ENCODE peak calls at places on chromosomes 12 and 14, in five cellular contexts. G, N, F, U and O are unnamed samples.

GRCh38 chr12:120388711-120389431 is 19.9 kb upstream of the MSI1 start:
- DNase-seq in F (no peak), N (peak; percentile 75), U (no peak), G (peak; percentile 67), O (no peak)

GRCh38 chr12:102171951-102172350 is 25.7 kb downstream of the PMCH start:
- DNase-seq in U (no peak), N (no peak), F (no peak), G (no peak), O (no peak)

GRCh38 chr14:68792830-68793733 is at the start of gene ZFP36L1:
- DNase-seq in U (peak; percentile 87), G (peak; percentile 98), N (no peak), F (peak; percentile 95), O (peak; percentile 89)

GRCh38 chr12:6961695-6962284 is 8.7 kb downstream of the PHB2 start:
- DNase-seq in N (peak; percentile 99), F (peak; percentile 79), G (peak; percentile 97), U (peak; percentile 39), O (peak; percentile 69)

GRCh38 chr12:53173085-53173715 is 7.3 kb upstream of the ZNF740 start:
- DNase-seq in F (no peak), G (peak; percentile 90), N (no peak), U (no peak), O (no peak)

GRCh38 chr14:53613404-53614253 is 343.0 kb downstream of the BMP4 start:
- DNase-seq in G (no peak), N (peak; percentile 4), U (peak; percentile 30), F (peak; percentile 83), O (no peak)

GRCh38 chr12:6550294-6551062 is 5.4 kb downstream of the IFFO1 start:
- DNase-seq in U (no peak), N (no peak), G (no peak), F (no peak), O (no peak)

GRCh38 chr12:110312581-110313360 is 31.7 kb downstream of the ATP2A2 start:
- DNase-seq in N (no peak), U (peak; percentile 70), F (peak; percentile 37), G (no peak), O (peak; percentile 31)